ENCODE peak calls at places on chromosomes 16 and 17, in four cellular contexts. One of them, this sample, is unnamed.

GRCh38 chr17:77456951-77457548 is 316.3 kb downstream of the SEC14L1 start:
- DNase-seq in natural killer cell: no peak
- DNase-seq in body of pancreas: no peak
- DNase-seq in esophagus squamous epithelium: no peak
- DNase-seq in this sample: no peak

GRCh38 chr16:70592106-70592571 is 54.2 kb upstream of the IL34 start:
- DNase-seq in natural killer cell: no peak
- DNase-seq in body of pancreas: no peak
- DNase-seq in esophagus squamous epithelium: no peak
- DNase-seq in this sample: no peak

GRCh38 chr16:30609928-30610839 is at the start of gene ZNF689:
- DNase-seq in natural killer cell: peak
- DNase-seq in body of pancreas: peak
- DNase-seq in esophagus squamous epithelium: peak
- DNase-seq in this sample: peak

GRCh38 chr17:56975656-56976055 is 2.3 kb upstream of the SCPEP1 start:
- DNase-seq in natural killer cell: no peak
- DNase-seq in body of pancreas: no peak
- DNase-seq in esophagus squamous epithelium: no peak
- DNase-seq in this sample: no peak

GRCh38 chr17:79624658-79625478 is 14.0 kb upstream of the RBFOX3 start:
- DNase-seq in natural killer cell: peak
- DNase-seq in body of pancreas: no peak
- DNase-seq in esophagus squamous epithelium: no peak
- DNase-seq in this sample: no peak

GRCh38 chr17:69057280-69057679 is 3.4 kb downstream of the ABCA9 start:
- DNase-seq in natural killer cell: no peak
- DNase-seq in body of pancreas: no peak
- DNase-seq in esophagus squamous epithelium: no peak
- DNase-seq in this sample: no peak

GRCh38 chr16:69860233-69861231 is 90.6 kb upstream of the CLEC18A start:
- DNase-seq in natural killer cell: no peak
- DNase-seq in body of pancreas: no peak
- DNase-seq in esophagus squamous epithelium: no peak
- DNase-seq in this sample: no peak

GRCh38 chr17:79273660-79274059 is 199.0 kb downstream of the ENGASE start:
- DNase-seq in natural killer cell: no peak
- DNase-seq in body of pancreas: no peak
- DNase-seq in esophagus squamous epithelium: no peak
- DNase-seq in this sample: no peak

GRCh38 chr16:10754941-10755340 is 11.3 kb downstream of the NUBP1 start:
- DNase-seq in natural killer cell: no peak
- DNase-seq in body of pancreas: no peak
- DNase-seq in esophagus squamous epithelium: no peak
- DNase-seq in this sample: no peak

GRCh38 chr17:64229815-64230550 is 33.1 kb downstream of the TEX2 start:
- DNase-seq in natural killer cell: no peak
- DNase-seq in body of pancreas: no peak
- DNase-seq in esophagus squamous epithelium: no peak
- DNase-seq in this sample: no peak

GRCh38 chr17:60416368-60416925 is 5.8 kb upstream of the CHCT1 start:
- DNase-seq in natural killer cell: no peak
- DNase-seq in body of pancreas: no peak
- DNase-seq in esophagus squamous epithelium: no peak
- DNase-seq in this sample: no peak

GRCh38 chr17:73972056-73972455 is 231.4 kb upstream of the RPL38 start:
- DNase-seq in natural killer cell: no peak
- DNase-seq in body of pancreas: no peak
- DNase-seq in esophagus squamous epithelium: no peak
- DNase-seq in this sample: no peak

GRCh38 chr16:87169509-87169985 is 147.6 kb downstream of the C16orf95 start:
- DNase-seq in natural killer cell: no peak
- DNase-seq in body of pancreas: no peak
- DNase-seq in esophagus squamous epithelium: no peak
- DNase-seq in this sample: no peak

GRCh38 chr16:83336630-83337029 is 471.1 kb upstream of the HSBP1 start:
- DNase-seq in natural killer cell: no peak
- DNase-seq in body of pancreas: no peak
- DNase-seq in esophagus squamous epithelium: no peak
- DNase-seq in this sample: no peak

GRCh38 chr16:4855804-4856203 is 8.5 kb downstream of the UBN1 start:
- DNase-seq in natural killer cell: no peak
- DNase-seq in body of pancreas: no peak
- DNase-seq in esophagus squamous epithelium: no peak
- DNase-seq in this sample: no peak
- TF ChIP-seq CTCF in natural killer cell: no peak
- TF ChIP-seq CTCF in body of pancreas: no peak
- TF ChIP-seq CTCF in esophagus squamous epithelium: no peak
- TF ChIP-seq CTCF in this sample: no peak

DNA sequence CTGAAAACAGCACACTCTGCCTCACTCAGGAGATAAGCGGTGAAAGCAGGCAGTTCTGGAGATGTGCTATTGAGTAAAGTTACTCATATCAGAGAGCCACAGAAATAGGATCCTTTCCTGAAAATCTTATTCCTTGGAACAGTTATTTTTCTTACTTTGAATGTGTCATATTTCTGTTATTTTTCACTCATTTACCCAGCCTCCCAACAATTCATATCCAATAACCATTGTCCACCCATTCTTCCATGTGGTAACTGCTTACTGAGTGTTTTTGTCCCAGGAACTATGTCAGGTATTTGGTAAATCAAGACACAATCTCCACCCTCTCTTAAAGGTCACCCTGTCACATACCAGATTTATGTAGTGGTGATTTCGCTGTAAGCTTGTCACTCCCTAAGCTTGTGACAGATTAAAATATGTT is 144.9 kb downstream of the PARN start:
- DNase-seq in natural killer cell: no peak
- DNase-seq in body of pancreas: no peak
- DNase-seq in esophagus squamous epithelium: no peak
- DNase-seq in this sample: no peak
- TF ChIP-seq CTCF in natural killer cell: no peak
- TF ChIP-seq CTCF in body of pancreas: no peak
- TF ChIP-seq CTCF in esophagus squamous epithelium: no peak
- TF ChIP-seq CTCF in this sample: no peak

DNA sequence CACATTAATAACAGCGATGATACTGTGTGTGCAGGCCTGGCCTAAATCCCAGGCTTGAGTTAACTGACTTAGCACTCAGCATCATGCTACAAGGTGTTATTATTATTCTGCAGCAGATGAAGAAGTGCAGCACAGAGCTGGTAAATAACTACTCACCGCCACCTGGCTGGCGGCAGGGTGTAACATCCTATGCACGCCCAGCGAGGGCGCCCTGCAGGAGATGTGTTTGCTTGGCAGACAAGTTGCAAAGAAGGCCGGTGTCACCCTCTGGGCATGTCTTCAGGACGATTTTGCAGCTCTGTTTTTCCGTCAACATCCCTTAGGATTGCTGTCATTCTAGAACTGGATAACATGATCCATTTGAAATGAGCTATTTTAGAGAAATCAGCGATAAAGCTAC is 30.1 kb downstream of the DNAH9 start:
- DNase-seq in natural killer cell: no peak
- DNase-seq in body of pancreas: no peak
- DNase-seq in esophagus squamous epithelium: no peak
- DNase-seq in this sample: no peak
- TF ChIP-seq CTCF in natural killer cell: no peak
- TF ChIP-seq CTCF in body of pancreas: no peak
- TF ChIP-seq CTCF in esophagus squamous epithelium: no peak
- TF ChIP-seq CTCF in this sample: no peak

DNA sequence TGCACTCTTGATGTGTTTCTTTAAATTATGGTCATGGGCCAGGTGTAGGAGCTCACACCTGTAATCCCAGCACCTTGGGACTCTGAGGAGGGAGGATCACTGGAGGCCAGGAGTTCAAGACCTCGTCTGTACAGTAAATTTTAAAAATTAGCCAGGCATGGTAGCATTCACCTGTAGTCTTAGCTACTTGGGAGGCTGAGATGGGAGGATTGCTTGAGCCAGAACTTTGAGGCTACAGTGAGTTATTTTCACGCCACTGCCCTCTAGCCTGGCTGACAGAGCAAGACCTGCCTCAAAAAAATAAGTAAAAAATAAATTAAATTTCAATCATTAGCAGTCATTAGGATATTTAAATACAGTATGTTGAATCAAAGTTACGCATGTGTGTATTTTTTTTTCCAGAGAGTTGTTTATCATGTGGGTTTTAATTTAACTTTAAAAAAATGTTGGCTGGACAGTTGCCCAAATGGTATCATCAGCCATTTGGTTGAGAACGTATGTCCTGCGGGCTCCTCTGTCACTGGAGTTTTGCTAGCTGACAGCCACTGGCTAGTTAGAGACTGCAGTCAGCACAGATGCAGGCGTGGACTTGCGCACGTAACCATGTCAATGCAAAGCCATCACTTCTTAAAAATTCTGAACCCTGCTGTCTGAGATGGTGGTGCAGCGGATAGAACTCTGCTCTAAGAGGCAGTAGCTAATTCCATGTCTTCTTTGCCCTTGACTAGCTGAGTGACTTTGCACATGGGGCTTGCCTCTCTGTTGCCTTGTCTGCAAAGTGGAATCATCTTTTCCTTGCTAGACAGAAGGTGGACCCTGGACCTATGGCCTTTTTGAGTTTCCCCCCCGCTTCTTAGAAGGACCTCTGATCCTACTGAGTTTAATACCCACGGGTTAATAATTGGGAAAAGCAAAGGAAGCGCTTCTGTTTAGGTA is 40.0 kb downstream of the MAPT start:
- DNase-seq in natural killer cell: no peak
- DNase-seq in body of pancreas: no peak
- DNase-seq in esophagus squamous epithelium: no peak
- DNase-seq in this sample: no peak
- TF ChIP-seq CTCF in natural killer cell: no peak
- TF ChIP-seq CTCF in body of pancreas: no peak
- TF ChIP-seq CTCF in esophagus squamous epithelium: no peak
- TF ChIP-seq CTCF in this sample: no peak

GRCh38 chr17:861364-861763 is 79.2 kb downstream of the MRM3 start:
- DNase-seq in natural killer cell: no peak
- DNase-seq in body of pancreas: no peak
- DNase-seq in esophagus squamous epithelium: no peak
- DNase-seq in this sample: no peak
- TF ChIP-seq CTCF in natural killer cell: no peak
- TF ChIP-seq CTCF in body of pancreas: no peak
- TF ChIP-seq CTCF in esophagus squamous epithelium: no peak
- TF ChIP-seq CTCF in this sample: no peak

DNA sequence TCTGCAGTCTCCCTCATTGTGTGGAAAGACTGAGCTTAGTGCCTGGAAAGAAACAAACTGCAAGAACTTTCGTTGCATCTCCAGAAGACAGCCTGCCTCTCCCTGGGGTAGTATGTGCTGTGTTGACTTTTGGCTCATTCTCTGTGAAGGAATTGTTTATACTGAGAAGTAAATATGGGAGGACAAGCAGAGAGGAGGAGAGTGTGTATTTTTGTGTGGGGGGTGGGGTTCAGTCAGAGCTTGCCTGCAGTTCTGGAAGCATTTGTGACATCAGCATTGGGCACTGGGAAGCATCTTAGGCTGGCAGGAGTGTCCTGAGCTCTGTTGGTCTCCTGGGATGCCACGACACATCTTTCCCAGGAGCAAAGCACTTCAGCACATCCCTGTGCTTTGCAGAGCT is 147.9 kb downstream of the HS3ST3B1 start:
- DNase-seq in natural killer cell: no peak
- DNase-seq in body of pancreas: no peak
- DNase-seq in esophagus squamous epithelium: no peak
- DNase-seq in this sample: no peak
- TF ChIP-seq CTCF in natural killer cell: no peak
- TF ChIP-seq CTCF in body of pancreas: no peak
- TF ChIP-seq CTCF in esophagus squamous epithelium: no peak
- TF ChIP-seq CTCF in this sample: no peak

DNA sequence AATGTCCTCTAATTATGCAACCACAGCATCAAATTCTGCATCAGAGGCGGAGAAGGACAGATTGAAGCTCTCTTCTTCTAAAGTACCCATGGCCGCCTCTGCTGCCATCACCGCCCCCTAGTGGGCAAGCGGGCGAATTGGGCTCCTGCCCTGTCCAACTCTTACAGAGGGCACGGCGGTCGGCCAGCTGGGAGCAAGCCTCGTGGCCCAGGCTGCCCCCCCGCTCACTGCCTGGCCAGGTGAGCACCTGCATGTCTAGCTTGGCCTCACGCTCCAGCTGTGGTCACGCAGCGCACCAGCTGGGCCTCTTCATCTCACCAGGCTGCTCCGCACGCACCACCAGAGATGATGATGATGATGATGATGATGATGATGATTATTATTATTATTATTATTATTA is 146.1 kb upstream of the TOM1L1 start:
- DNase-seq in natural killer cell: no peak
- DNase-seq in body of pancreas: peak
- DNase-seq in esophagus squamous epithelium: no peak
- DNase-seq in this sample: no peak
- TF ChIP-seq CTCF in natural killer cell: no peak
- TF ChIP-seq CTCF in body of pancreas: no peak
- TF ChIP-seq CTCF in esophagus squamous epithelium: no peak
- TF ChIP-seq CTCF in this sample: no peak

This sample was measured in activated B cell treated with CpG ODN at 0.5 μM for 24 hours.